ENCODE peak calls at places on chromosomes 4 and X, in six cellular contexts. G is tibial nerve, O is upper lobe of left lung, W is heart right ventricle, E is right lobe of liver, X is adipocyte. B is an unnamed sample. For H3K4me1, the result is how much of the 10 kb centered on the place peaks cover.

GRCh38 chr4:137531951-137532868 is at the start of gene PCDH18:
- DNase-seq in G (peak), O (peak), W (peak), E (peak), X (peak), B (peak)

GRCh38 chr4:23934915-23935314 is 45.1 kb upstream of the PPARGC1A start:
- DNase-seq in G (peak), O (peak), W (peak), E (peak), X (peak), B (no peak)

GRCh38 chr4:36280555-36280954 is 861 bp upstream of the DTHD1 start:
- DNase-seq in G (no peak), O (peak), W (no peak), E (no peak), X (no peak), B (no peak)

GRCh38 chr4:25321703-25322102 is 9.1 kb downstream of the ZCCHC4 start:
- DNase-seq in G (no peak), O (no peak), W (no peak), E (no peak), X (no peak), B (no peak)

GRCh38 chrX:49186125-49187027 is at the start of gene PRICKLE3:
- DNase-seq in G (peak), O (peak), W (peak), E (peak), X (peak), B (peak)

GRCh38 chr4:52173470-52174055 is 122.5 kb downstream of the SPATA18 start:
- DNase-seq in G (peak), O (no peak), W (peak), E (peak), X (peak), B (no peak)

GRCh38 chr4:54384152-54384551 is 155.1 kb downstream of the PDGFRA start:
- DNase-seq in G (no peak), O (no peak), W (no peak), E (no peak), X (no peak), B (no peak)

GRCh38 chr4:36841583-36842326 is 402.8 kb upstream of the NWD2 start:
- DNase-seq in G (no peak), O (no peak), W (no peak), E (no peak), X (no peak), B (no peak)

GRCh38 chrX:1455948-1456280 is 3.2 kb upstream of the ASMTL start:
- DNase-seq in G (no peak), O (peak), W (no peak), E (no peak), X (no peak), B (no peak)

GRCh38 chr4:110510955-110511544 is 35.1 kb downstream of the ENPEP start:
- DNase-seq in G (no peak), O (no peak), W (no peak), E (no peak), X (peak), B (peak)

GRCh38 chr4:165738571-165738970 is 134.5 kb upstream of the TLL1 start:
- DNase-seq in G (no peak), O (no peak), W (no peak), E (no peak), X (no peak), B (no peak)

GRCh38 chr4:5993063-5993745 is 25.0 kb downstream of the C4orf50 start:
- DNase-seq in G (no peak), O (no peak), W (no peak), E (no peak), X (no peak), B (no peak)

GRCh38 chrX:19579485-19579884 is 64.2 kb upstream of the MAP3K15 start:
- DNase-seq in G (no peak), O (no peak), W (no peak), E (no peak), X (peak), B (no peak)

GRCh38 chrX:16771483-16772398 is 14.5 kb upstream of the TXLNG start:
- DNase-seq in G (no peak), O (no peak), W (no peak), E (no peak), X (peak), B (no peak)

GRCh38 chr4:16118090-16118489 is 34.3 kb upstream of the PROM1 start:
- DNase-seq in G (no peak), O (no peak), W (no peak), E (no peak), X (no peak), B (no peak)

GRCh38 chr4:94791701-94792100 is 33.9 kb downstream of the BMPR1B start:
- DNase-seq in G (no peak), O (no peak), W (no peak), E (no peak), X (no peak), B (no peak)

GRCh38 chrX:118459494-118459893 is 36.1 kb upstream of the DOCK11 start:
- DNase-seq in G (peak), O (no peak), W (no peak), E (no peak), X (peak), B (peak)

GRCh38 chr4:47538516-47538915 is 53.4 kb downstream of the ATP10D start:
- DNase-seq in G (no peak), O (no peak), W (no peak), E (no peak), X (peak), B (no peak)

GRCh38 chr4:76420901-76421581 is at the start of gene CCDC158:
- DNase-seq in G (no peak), O (no peak), W (peak), E (peak), X (peak), B (peak)

GRCh38 chr4:163554870-163555465 is 60.5 kb downstream of the TMA16 start:
- DNase-seq in G (no peak), O (no peak), W (no peak), E (no peak), X (peak), B (peak)

GRCh38 chrX:150202641-150203248 is 160.4 kb upstream of the MAMLD1 start:
- DNase-seq in G (no peak), O (peak), W (no peak), E (no peak), X (peak), B (no peak)

GRCh38 chr4:169315530-169316306 is 45.0 kb upstream of the SH3RF1 start:
- DNase-seq in G (no peak), O (no peak), W (no peak), E (no peak), X (peak), B (no peak)

GRCh38 chrX:105706041-105706440 is 116.3 kb upstream of the NRK start:
- DNase-seq in G (no peak), O (no peak), W (no peak), E (no peak), X (peak), B (no peak)

GRCh38 chr4:133775469-133775868 is 426.1 kb downstream of the PABPC4L start:
- DNase-seq in G (no peak), O (no peak), W (no peak), E (no peak), X (no peak), B (no peak)

GRCh38 chr4:77015390-77015789 is 60.4 kb downstream of the CCNI start:
- DNase-seq in G (no peak), O (no peak), W (no peak), E (no peak), X (peak), B (no peak)

GRCh38 chrX:39762266-39762841 is 335.4 kb downstream of the BCOR start:
- DNase-seq in G (no peak), O (no peak), W (no peak), E (no peak), X (peak), B (no peak)

GRCh38 chr4:99617374-99617773 is 40.3 kb downstream of the C4orf54 start:
- DNase-seq in G (no peak), O (no peak), W (no peak), E (no peak), X (no peak), B (no peak)

GRCh38 chrX:54029543-54030143 is 14.6 kb downstream of the PHF8 start:
- DNase-seq in G (no peak), O (peak), W (no peak), E (peak), X (no peak), B (no peak)

GRCh38 chr4:83490876-83491450 is 6.1 kb upstream of the ABRAXAS1 start:
- DNase-seq in G (no peak), O (no peak), W (no peak), E (no peak), X (peak), B (peak)

GRCh38 chrX:39309721-39310152 is 508.5 kb downstream of the MID1IP1 start:
- DNase-seq in G (peak), O (no peak), W (no peak), E (no peak), X (no peak), B (peak)

GRCh38 chr4:130092187-130093015 is 996.4 kb downstream of the C4orf33 start:
- DNase-seq in G (no peak), O (no peak), W (no peak), E (no peak), X (peak), B (no peak)

DNA sequence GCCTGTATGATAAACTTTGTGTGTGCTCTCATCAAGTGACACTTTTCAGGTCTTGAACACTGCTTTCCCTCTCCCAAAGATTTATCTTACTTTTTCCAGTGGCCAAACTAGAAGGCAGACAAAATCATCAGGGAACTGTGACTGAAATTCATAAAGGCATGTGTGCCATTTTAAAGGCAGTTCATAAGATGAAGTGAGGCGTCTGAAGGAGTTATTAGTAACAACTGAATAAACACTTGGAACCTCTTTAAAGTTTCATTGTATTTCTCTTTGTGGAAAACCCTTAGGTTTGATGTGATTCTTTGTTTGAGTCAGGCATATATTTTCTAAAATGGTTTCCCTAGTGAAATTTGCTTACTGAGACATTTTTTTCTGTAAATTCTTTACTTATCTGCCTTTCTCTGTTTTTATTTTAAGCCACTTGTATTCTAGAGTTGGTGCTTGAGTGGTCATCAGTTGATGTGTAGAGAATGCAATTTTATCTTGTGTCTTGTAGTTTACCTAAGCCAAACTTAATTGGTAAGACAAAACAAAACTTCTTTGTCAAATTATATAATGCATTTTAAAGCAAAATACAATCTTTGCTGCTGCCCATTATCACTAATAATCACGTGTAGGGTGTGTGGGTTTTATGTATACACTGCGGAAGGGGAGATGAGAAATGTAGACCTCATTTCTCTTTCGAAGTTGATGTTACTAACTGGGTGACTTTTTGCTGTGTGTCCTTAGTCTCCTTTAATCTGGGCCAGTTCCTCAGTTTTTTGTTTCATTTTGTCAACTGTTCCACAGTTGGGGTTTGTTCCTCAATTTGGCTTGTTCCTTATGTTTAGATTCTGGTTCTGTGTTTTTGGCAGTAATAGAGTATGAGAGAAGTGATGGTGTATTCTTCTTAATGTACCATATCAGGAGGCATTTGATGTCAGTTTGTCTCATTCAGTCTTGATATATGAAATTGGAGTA is 56.8 kb downstream of the RBPJ start:
- DNase-seq in G (no peak), O (no peak), W (no peak), E (no peak), X (no peak), B (no peak)
- H3K4me1 ChIP-seq in G (under half), O (under half), W (under half), E (under half), X (under half), B (under half)

GRCh38 chr4:143253156-143253555 is 68.4 kb downstream of the USP38 start:
- DNase-seq in G (no peak), O (no peak), W (no peak), E (no peak), X (no peak), B (no peak)
- H3K4me1 ChIP-seq in G (under half), O (under half), W (under half), E (under half), X (under half), B (under half)

GRCh38 chr4:38609614-38610013 is 54.4 kb upstream of the KLF3 start:
- DNase-seq in G (no peak), O (peak), W (no peak), E (no peak), X (no peak), B (no peak)
- H3K4me1 ChIP-seq in G (under half), O (half or more), W (under half), E (under half), X (under half), B (under half)

GRCh38 chrX:153486163-153486562 is 8.6 kb upstream of the BGN start:
- DNase-seq in G (no peak), O (no peak), W (no peak), E (no peak), X (no peak), B (no peak)
- H3K4me1 ChIP-seq in G (under half), O (under half), W (under half), E (under half), X (under half), B (under half)

GRCh38 chr4:40322853-40323252 is 12.3 kb upstream of the CHRNA9 start:
- DNase-seq in G (no peak), O (no peak), W (no peak), E (no peak), X (no peak), B (no peak)
- H3K4me1 ChIP-seq in G (under half), O (under half), W (under half), E (under half), X (under half), B (under half)

GRCh38 chrX:134396174-134396573 is 63.8 kb upstream of the HPRT1 start:
- DNase-seq in G (no peak), O (no peak), W (no peak), E (no peak), X (peak), B (peak)
- H3K4me1 ChIP-seq in G (under half), O (under half), W (under half), E (under half), X (under half), B (under half)

GRCh38 chr4:145533011-145533410 is 51.4 kb downstream of the SMAD1 start:
- DNase-seq in G (no peak), O (no peak), W (no peak), E (no peak), X (no peak), B (no peak)

GRCh38 chr4:145538636-145539035 is 57.0 kb downstream of the SMAD1 start:
- DNase-seq in G (no peak), O (no peak), W (no peak), E (no peak), X (no peak), B (no peak)

GRCh38 chr4:145539677-145540076 is 58.0 kb downstream of the SMAD1 start:
- DNase-seq in G (no peak), O (no peak), W (no peak), E (no peak), X (no peak), B (no peak)

GRCh38 chr4:145535202-145535601 is 53.5 kb downstream of the SMAD1 start:
- DNase-seq in G (no peak), O (no peak), W (no peak), E (no peak), X (no peak), B (no peak)

GRCh38 chr4:145536044-145536443 is 54.4 kb downstream of the SMAD1 start:
- DNase-seq in G (no peak), O (no peak), W (no peak), E (no peak), X (no peak), B (no peak)
- H3K4me1 ChIP-seq in G (under half), O (under half), W (half or more), E (under half), X (under half), B (under half)

GRCh38 chr4:174626310-174627022 is 104.2 kb upstream of the HPGD start:
- DNase-seq in G (no peak), O (no peak), W (no peak), E (no peak), X (no peak), B (no peak)
- H3K4me1 ChIP-seq in G (under half), O (under half), W (under half), E (under half), X (under half), B (under half)

GRCh38 chrX:10117301-10117700 is 39.5 kb upstream of the CLCN4 start:
- DNase-seq in G (no peak), O (no peak), W (no peak), E (no peak), X (no peak), B (no peak)
- H3K4me1 ChIP-seq in G (under half), O (under half), W (under half), E (under half), X (under half), B (under half)